ENCODE peak calls at places on chromosomes 6 and 20, in eight cellular contexts. One of them, this sample, is unnamed.

GRCh38 chr6:132962936-132963579 is 148.7 kb downstream of the RPS12 start:
- DNase-seq in esophagus muscularis mucosa: no peak
- DNase-seq in A549: peak; percentile 38
- DNase-seq in OCI-LY7: peak; percentile 58
- DNase-seq in heart left ventricle: peak; percentile 54
- DNase-seq in pancreas: peak; percentile 50
- DNase-seq in PC-9: peak; percentile 61
- DNase-seq in sigmoid colon: no peak
- DNase-seq in this sample: peak; percentile 9

GRCh38 chr6:111411978-111412574 is 70.9 kb downstream of the REV3L start:
- DNase-seq in esophagus muscularis mucosa: no peak
- DNase-seq in A549: no peak
- DNase-seq in OCI-LY7: peak; percentile 44
- DNase-seq in heart left ventricle: no peak
- DNase-seq in pancreas: no peak
- DNase-seq in PC-9: no peak
- DNase-seq in sigmoid colon: no peak
- DNase-seq in this sample: no peak

GRCh38 chr6:159969204-159969912 is 476 bp downstream of the IGF2R start:
- DNase-seq in esophagus muscularis mucosa: peak; percentile 89
- DNase-seq in A549: peak; percentile 6
- DNase-seq in OCI-LY7: peak; percentile 35
- DNase-seq in heart left ventricle: peak; percentile 48
- DNase-seq in pancreas: no peak
- DNase-seq in PC-9: no peak
- DNase-seq in sigmoid colon: peak; percentile 76
- DNase-seq in this sample: no peak

GRCh38 chr6:27178860-27179259 is 68.6 kb upstream of the PRSS16 start:
- DNase-seq in esophagus muscularis mucosa: no peak
- DNase-seq in A549: no peak
- DNase-seq in OCI-LY7: no peak
- DNase-seq in heart left ventricle: no peak
- DNase-seq in pancreas: no peak
- DNase-seq in PC-9: no peak
- DNase-seq in sigmoid colon: no peak
- DNase-seq in this sample: no peak

GRCh38 chr6:1554881-1555569 is 54.7 kb upstream of the FOXC1 start:
- DNase-seq in esophagus muscularis mucosa: no peak
- DNase-seq in A549: peak; percentile 70
- DNase-seq in OCI-LY7: no peak
- DNase-seq in heart left ventricle: peak; percentile 77
- DNase-seq in pancreas: peak; percentile 29
- DNase-seq in PC-9: no peak
- DNase-seq in sigmoid colon: peak; percentile 86
- DNase-seq in this sample: no peak

GRCh38 chr20:34654207-34654744 is 22.6 kb downstream of the PIGU start:
- DNase-seq in esophagus muscularis mucosa: no peak
- DNase-seq in A549: no peak
- DNase-seq in OCI-LY7: no peak
- DNase-seq in heart left ventricle: no peak
- DNase-seq in pancreas: no peak
- DNase-seq in PC-9: no peak
- DNase-seq in sigmoid colon: no peak
- DNase-seq in this sample: no peak

GRCh38 chr6:134835998-134836397 is 113.9 kb downstream of the ALDH8A1 start:
- DNase-seq in esophagus muscularis mucosa: no peak
- DNase-seq in A549: no peak
- DNase-seq in OCI-LY7: no peak
- DNase-seq in heart left ventricle: no peak
- DNase-seq in pancreas: no peak
- DNase-seq in PC-9: peak; percentile 30
- DNase-seq in sigmoid colon: no peak
- DNase-seq in this sample: no peak

GRCh38 chr6:47146426-47147174 is 104.5 kb upstream of the ADGRF1 start:
- DNase-seq in esophagus muscularis mucosa: peak; percentile 60
- DNase-seq in A549: no peak
- DNase-seq in OCI-LY7: peak; percentile 23
- DNase-seq in heart left ventricle: no peak
- DNase-seq in pancreas: no peak
- DNase-seq in PC-9: peak; percentile 52
- DNase-seq in sigmoid colon: no peak
- DNase-seq in this sample: peak; percentile 54

GRCh38 chr6:75940558-75940957 is 131.9 kb downstream of the IMPG1 start:
- DNase-seq in esophagus muscularis mucosa: no peak
- DNase-seq in A549: no peak
- DNase-seq in OCI-LY7: no peak
- DNase-seq in heart left ventricle: no peak
- DNase-seq in pancreas: no peak
- DNase-seq in PC-9: no peak
- DNase-seq in sigmoid colon: no peak
- DNase-seq in this sample: no peak

GRCh38 chr6:112286010-112286409 is 31.6 kb upstream of the LAMA4 start:
- DNase-seq in esophagus muscularis mucosa: no peak
- DNase-seq in A549: no peak
- DNase-seq in OCI-LY7: no peak
- DNase-seq in heart left ventricle: no peak
- DNase-seq in pancreas: no peak
- DNase-seq in PC-9: no peak
- DNase-seq in sigmoid colon: no peak
- DNase-seq in this sample: no peak

GRCh38 chr6:29502597-29502996 is 14.8 kb upstream of the MAS1L start:
- DNase-seq in esophagus muscularis mucosa: no peak
- DNase-seq in A549: no peak
- DNase-seq in OCI-LY7: no peak
- DNase-seq in heart left ventricle: no peak
- DNase-seq in pancreas: no peak
- DNase-seq in PC-9: no peak
- DNase-seq in sigmoid colon: no peak
- DNase-seq in this sample: peak; percentile 46

GRCh38 chr20:8291873-8292272 is 159.8 kb downstream of the PLCB1 start:
- DNase-seq in esophagus muscularis mucosa: no peak
- DNase-seq in A549: no peak
- DNase-seq in OCI-LY7: no peak
- DNase-seq in heart left ventricle: no peak
- DNase-seq in pancreas: no peak
- DNase-seq in PC-9: no peak
- DNase-seq in sigmoid colon: no peak
- DNase-seq in this sample: no peak

GRCh38 chr6:89951574-89952360 is 57.5 kb downstream of the GJA10 start:
- DNase-seq in esophagus muscularis mucosa: no peak
- DNase-seq in A549: no peak
- DNase-seq in OCI-LY7: no peak
- DNase-seq in heart left ventricle: no peak
- DNase-seq in pancreas: no peak
- DNase-seq in PC-9: no peak
- DNase-seq in sigmoid colon: no peak
- DNase-seq in this sample: no peak

GRCh38 chr20:2521369-2522305 is 12.9 kb upstream of the ZNF343 start:
- DNase-seq in esophagus muscularis mucosa: peak; percentile 72
- DNase-seq in A549: peak; percentile 50
- DNase-seq in OCI-LY7: peak; percentile 58
- DNase-seq in heart left ventricle: no peak
- DNase-seq in pancreas: no peak
- DNase-seq in PC-9: no peak
- DNase-seq in sigmoid colon: no peak
- DNase-seq in this sample: no peak

GRCh38 chr6:105824732-105825131 is 261.4 kb upstream of the PRDM1 start:
- DNase-seq in esophagus muscularis mucosa: no peak
- DNase-seq in A549: no peak
- DNase-seq in OCI-LY7: no peak
- DNase-seq in heart left ventricle: no peak
- DNase-seq in pancreas: no peak
- DNase-seq in PC-9: no peak
- DNase-seq in sigmoid colon: no peak
- DNase-seq in this sample: no peak

GRCh38 chr20:35575958-35576357 is 34.1 kb downstream of the ERGIC3 start:
- DNase-seq in esophagus muscularis mucosa: no peak
- DNase-seq in A549: no peak
- DNase-seq in OCI-LY7: no peak
- DNase-seq in heart left ventricle: no peak
- DNase-seq in pancreas: no peak
- DNase-seq in PC-9: peak; percentile 95
- DNase-seq in sigmoid colon: no peak
- DNase-seq in this sample: no peak

GRCh38 chr6:128491041-128491642 is 29.3 kb downstream of the PTPRK start:
- DNase-seq in esophagus muscularis mucosa: no peak
- DNase-seq in A549: no peak
- DNase-seq in OCI-LY7: no peak
- DNase-seq in heart left ventricle: no peak
- DNase-seq in pancreas: no peak
- DNase-seq in PC-9: no peak
- DNase-seq in sigmoid colon: no peak
- DNase-seq in this sample: peak; percentile 50

DNA sequence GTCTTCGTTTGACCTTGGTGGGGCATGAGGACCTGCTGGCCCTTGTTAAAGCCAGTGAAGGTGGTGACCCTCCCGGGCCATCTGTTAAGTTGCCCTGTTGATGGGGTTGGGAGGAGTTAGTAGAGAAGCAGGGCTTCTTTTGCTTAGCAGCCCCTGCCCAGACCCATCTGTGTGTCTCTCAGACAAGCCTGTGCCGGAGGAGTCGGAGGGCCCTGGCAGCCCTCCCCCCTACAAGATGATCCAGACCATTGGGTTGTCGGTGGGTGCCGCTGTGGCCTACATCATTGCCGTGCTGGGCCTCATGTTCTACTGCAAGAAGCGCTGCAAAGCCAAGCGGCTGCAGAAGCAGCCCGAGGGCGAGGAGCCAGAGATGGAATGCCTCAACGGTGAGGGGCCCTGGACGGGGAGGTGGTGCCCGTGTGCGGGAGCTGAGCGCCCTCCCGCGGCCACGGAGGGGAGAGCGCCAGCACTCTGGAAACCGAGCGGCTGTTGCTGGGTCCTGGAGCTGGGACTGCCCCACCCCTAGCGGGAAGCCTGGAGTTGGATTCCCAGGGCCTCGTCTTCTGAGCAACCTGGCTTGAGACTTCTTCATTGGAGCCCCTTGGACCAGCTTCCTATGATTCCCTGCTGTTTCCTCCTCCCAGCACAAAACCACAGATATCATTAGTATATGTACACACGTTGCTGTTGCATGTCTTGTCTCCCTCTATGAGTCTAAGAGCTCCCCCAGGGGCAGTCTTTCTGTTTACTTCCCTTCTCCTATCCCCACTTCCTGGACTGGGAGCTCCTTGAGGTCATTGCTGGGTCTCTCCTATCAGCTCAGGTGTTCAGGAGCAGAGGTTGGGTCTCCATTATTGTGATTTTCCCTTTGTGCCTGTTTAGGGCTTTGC is 27.6 kb upstream of the SRF start:
- DNase-seq in esophagus muscularis mucosa: peak; percentile 94
- DNase-seq in A549: peak; percentile 78
- DNase-seq in OCI-LY7: peak; percentile 81
- DNase-seq in heart left ventricle: peak; percentile 87
- DNase-seq in pancreas: peak; percentile 77
- DNase-seq in PC-9: peak; percentile 61
- DNase-seq in sigmoid colon: peak; percentile 97
- DNase-seq in this sample: peak; percentile 77
- TF ChIP-seq CTCF in esophagus muscularis mucosa: peak; percentile 96
- TF ChIP-seq CTCF in A549: peak; percentile 76
- TF ChIP-seq CTCF in OCI-LY7: peak; percentile 96
- TF ChIP-seq CTCF in heart left ventricle: peak; percentile 96
- TF ChIP-seq CTCF in pancreas: peak; percentile 85
- TF ChIP-seq CTCF in PC-9: peak; percentile 94
- TF ChIP-seq CTCF in sigmoid colon: peak; percentile 93
- TF ChIP-seq CTCF in this sample: peak; percentile 99

GRCh38 chr6:39772559-39773283 is 19.5 kb upstream of the DAAM2 start:
- DNase-seq in esophagus muscularis mucosa: peak; percentile 89
- DNase-seq in A549: no peak
- DNase-seq in OCI-LY7: no peak
- DNase-seq in heart left ventricle: no peak
- DNase-seq in pancreas: no peak
- DNase-seq in PC-9: no peak
- DNase-seq in sigmoid colon: no peak
- DNase-seq in this sample: peak; percentile 13
- H3K27ac ChIP-seq in esophagus muscularis mucosa: peak overlapping the region; percentile 78
- H3K27ac ChIP-seq in A549: no peak overlapping the region
- H3K27ac ChIP-seq in OCI-LY7: no peak overlapping the region
- H3K27ac ChIP-seq in heart left ventricle: no peak overlapping the region
- H3K27ac ChIP-seq in pancreas: no peak overlapping the region
- H3K27ac ChIP-seq in PC-9: no peak overlapping the region
- H3K27ac ChIP-seq in sigmoid colon: peak overlapping the region; percentile 79
- H3K27ac ChIP-seq in this sample: no peak overlapping the region

DNA sequence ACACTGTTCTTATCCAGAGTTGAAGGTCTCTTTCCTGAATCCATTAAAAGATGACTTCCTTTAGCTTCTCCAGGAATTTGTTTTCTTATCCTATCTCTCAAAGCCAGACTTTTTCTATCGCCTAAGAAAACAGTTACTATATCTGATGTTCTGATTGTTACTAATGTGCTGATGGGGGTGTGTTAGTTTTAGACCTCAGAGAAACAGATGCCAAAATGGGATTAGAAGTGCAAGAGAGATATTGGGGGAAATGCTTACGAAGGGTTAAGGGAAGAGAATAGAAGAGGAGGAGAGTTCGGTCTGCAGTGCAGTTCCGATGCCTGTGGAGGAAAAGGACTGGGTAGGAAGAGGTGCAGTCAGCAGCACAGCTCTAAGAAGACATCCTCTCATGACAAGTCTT is 35.7 kb upstream of the ADGRG6 start:
- DNase-seq in esophagus muscularis mucosa: no peak
- DNase-seq in A549: no peak
- DNase-seq in OCI-LY7: no peak
- DNase-seq in heart left ventricle: no peak
- DNase-seq in pancreas: no peak
- DNase-seq in PC-9: no peak
- DNase-seq in sigmoid colon: no peak
- DNase-seq in this sample: no peak
- H3K4me1 ChIP-seq in esophagus muscularis mucosa: no peaks in the 10 kb centered on the region
- H3K4me1 ChIP-seq in A549: no peaks in the 10 kb centered on the region
- H3K4me1 ChIP-seq in OCI-LY7: no peaks in the 10 kb centered on the region
- H3K4me1 ChIP-seq in heart left ventricle: no peaks in the 10 kb centered on the region
- H3K4me1 ChIP-seq in pancreas: no peaks in the 10 kb centered on the region
- H3K4me1 ChIP-seq in PC-9: no peaks in the 10 kb centered on the region
- H3K4me1 ChIP-seq in sigmoid colon: no peaks in the 10 kb centered on the region
- H3K4me1 ChIP-seq in this sample: no peaks in the 10 kb centered on the region

GRCh38 chr6:37806213-37806612 is 13.3 kb upstream of the ZFAND3 start:
- DNase-seq in esophagus muscularis mucosa: no peak
- DNase-seq in A549: no peak
- DNase-seq in OCI-LY7: no peak
- DNase-seq in heart left ventricle: no peak
- DNase-seq in pancreas: no peak
- DNase-seq in PC-9: no peak
- DNase-seq in sigmoid colon: no peak
- DNase-seq in this sample: no peak

GRCh38 chr6:37802810-37803209 is 16.7 kb upstream of the ZFAND3 start:
- DNase-seq in esophagus muscularis mucosa: no peak
- DNase-seq in A549: no peak
- DNase-seq in OCI-LY7: no peak
- DNase-seq in heart left ventricle: no peak
- DNase-seq in pancreas: no peak
- DNase-seq in PC-9: no peak
- DNase-seq in sigmoid colon: no peak
- DNase-seq in this sample: no peak

GRCh38 chr6:37809144-37809543 is 10.4 kb upstream of the ZFAND3 start:
- DNase-seq in esophagus muscularis mucosa: no peak
- DNase-seq in A549: no peak
- DNase-seq in OCI-LY7: no peak
- DNase-seq in heart left ventricle: no peak
- DNase-seq in pancreas: no peak
- DNase-seq in PC-9: no peak
- DNase-seq in sigmoid colon: no peak
- DNase-seq in this sample: peak; percentile 21

GRCh38 chr6:37804676-37805075 is 14.9 kb upstream of the ZFAND3 start:
- DNase-seq in esophagus muscularis mucosa: no peak
- DNase-seq in A549: no peak
- DNase-seq in OCI-LY7: no peak
- DNase-seq in heart left ventricle: no peak
- DNase-seq in pancreas: no peak
- DNase-seq in PC-9: no peak
- DNase-seq in sigmoid colon: no peak
- DNase-seq in this sample: no peak

GRCh38 chr6:37807656-37808055 is 11.9 kb upstream of the ZFAND3 start:
- DNase-seq in esophagus muscularis mucosa: no peak
- DNase-seq in A549: no peak
- DNase-seq in OCI-LY7: no peak
- DNase-seq in heart left ventricle: no peak
- DNase-seq in pancreas: no peak
- DNase-seq in PC-9: no peak
- DNase-seq in sigmoid colon: no peak
- DNase-seq in this sample: no peak
- TF ChIP-seq CTCF in esophagus muscularis mucosa: no peak
- TF ChIP-seq CTCF in A549: no peak
- TF ChIP-seq CTCF in OCI-LY7: no peak
- TF ChIP-seq CTCF in heart left ventricle: no peak
- TF ChIP-seq CTCF in pancreas: no peak
- TF ChIP-seq CTCF in PC-9: no peak
- TF ChIP-seq CTCF in sigmoid colon: no peak
- TF ChIP-seq CTCF in this sample: peak; percentile 41

This sample was measured in foreskin keratinocyte.